ENCODE peak calls at places on chromosomes 12 and 14, in four cellular contexts. R is ELR; D is AG09309; X is stimulated activated CD8-positive, alpha-beta memory T cell treated with anti-CD3 and anti-CD28 coated beads, Interleukin-7, amount 100 ng/mL, for 1 hour. S is an unnamed sample.

GRCh38 chr14:35944847-35945246 is 118.7 kb downstream of the BRMS1L start:
- DNase-seq in R (peak; percentile 10), D (no peak), X (no peak), S (no peak)

GRCh38 chr14:49970474-49971147 is 77.7 kb downstream of the ARF6 start:
- DNase-seq in R (no peak), D (no peak), X (no peak), S (no peak)

GRCh38 chr14:69170848-69171247 is 17.9 kb upstream of the DCAF5 start:
- DNase-seq in R (peak; percentile 32), D (no peak), X (no peak), S (no peak)

GRCh38 chr12:44833561-44833960 is 42.6 kb downstream of the NELL2 start:
- DNase-seq in R (no peak), D (no peak), X (no peak), S (no peak)

GRCh38 chr14:92603309-92604257 is 90.0 kb downstream of the RIN3 start:
- DNase-seq in R (no peak), D (peak; percentile 78), X (peak; percentile 29), S (peak; percentile 20)

GRCh38 chr12:12017798-12018197 is 52.9 kb upstream of the BCL2L14 start:
- DNase-seq in R (peak; percentile 12), D (no peak), X (no peak), S (no peak)

GRCh38 chr14:32374155-32374554 is 45.1 kb downstream of the AKAP6 start:
- DNase-seq in R (peak; percentile 53), D (no peak), X (no peak), S (no peak)

GRCh38 chr14:61860294-61860918 is 98.2 kb downstream of the SNAPC1 start:
- DNase-seq in R (peak; percentile 64), D (peak; percentile 17), X (peak; percentile 37), S (no peak)

GRCh38 chr12:49100380-49100779 is 5.8 kb upstream of the DHH start:
- DNase-seq in R (no peak), D (no peak), X (no peak), S (no peak)

GRCh38 chr12:85029456-85029855 is 6.6 kb downstream of the TSPAN19 start:
- DNase-seq in R (peak; percentile 70), D (no peak), X (no peak), S (no peak)

GRCh38 chr12:42299392-42300308 is 26.2 kb downstream of the ZCRB1 start:
- DNase-seq in R (peak; percentile 68), D (no peak), X (no peak), S (no peak)

GRCh38 chr12:115776399-115776798 is 501.1 kb downstream of the MED13L start:
- DNase-seq in R (no peak), D (no peak), X (no peak), S (no peak)

S was measured in hippocampal formation.